ENCODE peak calls at places on chromosomes 16 and 17, in ten cellular contexts. One of them, this sample, is unnamed.

GRCh38 chr17:28657756-28658155 is 4.0 kb downstream of the SDF2 start:
- DNase-seq in thoracic aorta: no peak
- DNase-seq in right lobe of liver: no peak
- DNase-seq in stimulated activated naive CD4-positive, alpha-beta T cell: no peak
- DNase-seq in left kidney: no peak
- DNase-seq in activated naive CD4-positive, alpha-beta T cell: no peak
- DNase-seq in stimulated activated naive CD8-positive, alpha-beta T cell treated with anti-CD3 and anti-CD28 coated beads, Interleukin-15, Interleukin-2, amounts not matched to agents 100 U/mL and 50 U/mL, for 24 hours: no peak
- DNase-seq in T-helper 2 cell: no peak
- DNase-seq in nephron progenitor cell: no peak
- DNase-seq in ureter: no peak
- DNase-seq in this sample: no peak

GRCh38 chr17:49508061-49508865 is 13.2 kb downstream of the NGFR start:
- DNase-seq in stimulated activated naive CD4-positive, alpha-beta T cell: no peak
- DNase-seq in left kidney: peak; percentile 62
- DNase-seq in activated naive CD4-positive, alpha-beta T cell: no peak
- DNase-seq in stimulated activated naive CD8-positive, alpha-beta T cell treated with anti-CD3 and anti-CD28 coated beads, Interleukin-15, Interleukin-2, amounts not matched to agents 100 U/mL and 50 U/mL, for 24 hours: no peak
- DNase-seq in nephron progenitor cell: no peak
- DNase-seq in T-helper 2 cell: no peak
- DNase-seq in right lobe of liver: no peak
- DNase-seq in thoracic aorta: no peak
- DNase-seq in ureter: peak; percentile 85
- DNase-seq in this sample: no peak

GRCh38 chr16:2296662-2297505 is 29.0 kb upstream of the RNPS1 start:
- DNase-seq in right lobe of liver: no peak
- DNase-seq in ureter: no peak
- DNase-seq in stimulated activated naive CD4-positive, alpha-beta T cell: no peak
- DNase-seq in activated naive CD4-positive, alpha-beta T cell: no peak
- DNase-seq in nephron progenitor cell: no peak
- DNase-seq in thoracic aorta: no peak
- DNase-seq in stimulated activated naive CD8-positive, alpha-beta T cell treated with anti-CD3 and anti-CD28 coated beads, Interleukin-15, Interleukin-2, amounts not matched to agents 100 U/mL and 50 U/mL, for 24 hours: peak; percentile 46
- DNase-seq in left kidney: peak; percentile 41
- DNase-seq in T-helper 2 cell: no peak
- DNase-seq in this sample: no peak

GRCh38 chr17:6701719-6702118 is 11.4 kb downstream of the SLC13A5 start:
- DNase-seq in left kidney: peak; percentile 68
- DNase-seq in stimulated activated naive CD4-positive, alpha-beta T cell: no peak
- DNase-seq in nephron progenitor cell: peak; percentile 62
- DNase-seq in T-helper 2 cell: no peak
- DNase-seq in thoracic aorta: no peak
- DNase-seq in activated naive CD4-positive, alpha-beta T cell: peak; percentile 10
- DNase-seq in right lobe of liver: no peak
- DNase-seq in stimulated activated naive CD8-positive, alpha-beta T cell treated with anti-CD3 and anti-CD28 coated beads, Interleukin-15, Interleukin-2, amounts not matched to agents 100 U/mL and 50 U/mL, for 24 hours: peak; percentile 70
- DNase-seq in ureter: no peak
- DNase-seq in this sample: no peak

GRCh38 chr16:87955302-87956168 is 4.3 kb downstream of the BANP start:
- DNase-seq in T-helper 2 cell: no peak
- DNase-seq in stimulated activated naive CD4-positive, alpha-beta T cell: no peak
- DNase-seq in right lobe of liver: no peak
- DNase-seq in ureter: no peak
- DNase-seq in left kidney: no peak
- DNase-seq in thoracic aorta: no peak
- DNase-seq in nephron progenitor cell: no peak
- DNase-seq in activated naive CD4-positive, alpha-beta T cell: no peak
- DNase-seq in stimulated activated naive CD8-positive, alpha-beta T cell treated with anti-CD3 and anti-CD28 coated beads, Interleukin-15, Interleukin-2, amounts not matched to agents 100 U/mL and 50 U/mL, for 24 hours: no peak
- DNase-seq in this sample: no peak

GRCh38 chr17:63984651-63985386 is 12.1 kb upstream of the SCN4A start:
- DNase-seq in nephron progenitor cell: no peak
- DNase-seq in activated naive CD4-positive, alpha-beta T cell: no peak
- DNase-seq in stimulated activated naive CD4-positive, alpha-beta T cell: no peak
- DNase-seq in right lobe of liver: no peak
- DNase-seq in ureter: peak; percentile 78
- DNase-seq in left kidney: no peak
- DNase-seq in T-helper 2 cell: peak; percentile 39
- DNase-seq in thoracic aorta: peak; percentile 33
- DNase-seq in stimulated activated naive CD8-positive, alpha-beta T cell treated with anti-CD3 and anti-CD28 coated beads, Interleukin-15, Interleukin-2, amounts not matched to agents 100 U/mL and 50 U/mL, for 24 hours: peak; percentile 41
- DNase-seq in this sample: no peak

GRCh38 chr17:78739331-78739853 is 42.7 kb downstream of the CYTH1 start:
- DNase-seq in T-helper 2 cell: no peak
- DNase-seq in ureter: no peak
- DNase-seq in right lobe of liver: no peak
- DNase-seq in thoracic aorta: no peak
- DNase-seq in stimulated activated naive CD4-positive, alpha-beta T cell: no peak
- DNase-seq in activated naive CD4-positive, alpha-beta T cell: no peak
- DNase-seq in left kidney: no peak
- DNase-seq in nephron progenitor cell: no peak
- DNase-seq in stimulated activated naive CD8-positive, alpha-beta T cell treated with anti-CD3 and anti-CD28 coated beads, Interleukin-15, Interleukin-2, amounts not matched to agents 100 U/mL and 50 U/mL, for 24 hours: no peak
- DNase-seq in this sample: no peak

GRCh38 chr16:81445143-81445922 is 725 bp downstream of the CMIP start:
- DNase-seq in activated naive CD4-positive, alpha-beta T cell: peak; percentile 31
- DNase-seq in left kidney: peak; percentile 82
- DNase-seq in stimulated activated naive CD8-positive, alpha-beta T cell treated with anti-CD3 and anti-CD28 coated beads, Interleukin-15, Interleukin-2, amounts not matched to agents 100 U/mL and 50 U/mL, for 24 hours: peak; percentile 65
- DNase-seq in ureter: no peak
- DNase-seq in stimulated activated naive CD4-positive, alpha-beta T cell: peak; percentile 44
- DNase-seq in thoracic aorta: no peak
- DNase-seq in nephron progenitor cell: peak; percentile 55
- DNase-seq in T-helper 2 cell: peak; percentile 26
- DNase-seq in right lobe of liver: peak; percentile 70
- DNase-seq in this sample: no peak

GRCh38 chr16:50263940-50264929 is 2.1 kb upstream of the ADCY7 start:
- DNase-seq in nephron progenitor cell: no peak
- DNase-seq in left kidney: no peak
- DNase-seq in activated naive CD4-positive, alpha-beta T cell: no peak
- DNase-seq in ureter: no peak
- DNase-seq in stimulated activated naive CD4-positive, alpha-beta T cell: no peak
- DNase-seq in T-helper 2 cell: no peak
- DNase-seq in stimulated activated naive CD8-positive, alpha-beta T cell treated with anti-CD3 and anti-CD28 coated beads, Interleukin-15, Interleukin-2, amounts not matched to agents 100 U/mL and 50 U/mL, for 24 hours: peak; percentile 28
- DNase-seq in right lobe of liver: no peak
- DNase-seq in thoracic aorta: no peak
- DNase-seq in this sample: no peak

GRCh38 chr17:51397361-51398127 is 137.2 kb downstream of the UTP18 start:
- DNase-seq in thoracic aorta: no peak
- DNase-seq in T-helper 2 cell: no peak
- DNase-seq in activated naive CD4-positive, alpha-beta T cell: no peak
- DNase-seq in ureter: no peak
- DNase-seq in left kidney: no peak
- DNase-seq in stimulated activated naive CD8-positive, alpha-beta T cell treated with anti-CD3 and anti-CD28 coated beads, Interleukin-15, Interleukin-2, amounts not matched to agents 100 U/mL and 50 U/mL, for 24 hours: no peak
- DNase-seq in nephron progenitor cell: no peak
- DNase-seq in right lobe of liver: no peak
- DNase-seq in stimulated activated naive CD4-positive, alpha-beta T cell: no peak
- DNase-seq in this sample: no peak

GRCh38 chr17:39485555-39485954 is 24.3 kb downstream of the CDK12 start:
- DNase-seq in thoracic aorta: no peak
- DNase-seq in T-helper 2 cell: no peak
- DNase-seq in left kidney: no peak
- DNase-seq in stimulated activated naive CD8-positive, alpha-beta T cell treated with anti-CD3 and anti-CD28 coated beads, Interleukin-15, Interleukin-2, amounts not matched to agents 100 U/mL and 50 U/mL, for 24 hours: no peak
- DNase-seq in stimulated activated naive CD4-positive, alpha-beta T cell: no peak
- DNase-seq in nephron progenitor cell: no peak
- DNase-seq in right lobe of liver: no peak
- DNase-seq in ureter: no peak
- DNase-seq in activated naive CD4-positive, alpha-beta T cell: no peak
- DNase-seq in this sample: no peak

GRCh38 chr17:29078183-29079045 is 35.5 kb downstream of the PIPOX start:
- DNase-seq in thoracic aorta: no peak
- DNase-seq in stimulated activated naive CD4-positive, alpha-beta T cell: no peak
- DNase-seq in right lobe of liver: no peak
- DNase-seq in T-helper 2 cell: no peak
- DNase-seq in left kidney: no peak
- DNase-seq in stimulated activated naive CD8-positive, alpha-beta T cell treated with anti-CD3 and anti-CD28 coated beads, Interleukin-15, Interleukin-2, amounts not matched to agents 100 U/mL and 50 U/mL, for 24 hours: no peak
- DNase-seq in nephron progenitor cell: no peak
- DNase-seq in activated naive CD4-positive, alpha-beta T cell: no peak
- DNase-seq in ureter: no peak
- DNase-seq in this sample: no peak

GRCh38 chr17:76481091-76481655 is 13.8 kb downstream of the AANAT start:
- DNase-seq in nephron progenitor cell: no peak
- DNase-seq in right lobe of liver: no peak
- DNase-seq in stimulated activated naive CD8-positive, alpha-beta T cell treated with anti-CD3 and anti-CD28 coated beads, Interleukin-15, Interleukin-2, amounts not matched to agents 100 U/mL and 50 U/mL, for 24 hours: no peak
- DNase-seq in left kidney: peak; percentile 43
- DNase-seq in T-helper 2 cell: no peak
- DNase-seq in thoracic aorta: no peak
- DNase-seq in ureter: no peak
- DNase-seq in stimulated activated naive CD4-positive, alpha-beta T cell: no peak
- DNase-seq in activated naive CD4-positive, alpha-beta T cell: no peak
- DNase-seq in this sample: no peak

GRCh38 chr17:5669191-5669590 is 84.9 kb upstream of the NLRP1 start:
- DNase-seq in left kidney: no peak
- DNase-seq in T-helper 2 cell: no peak
- DNase-seq in thoracic aorta: no peak
- DNase-seq in right lobe of liver: no peak
- DNase-seq in nephron progenitor cell: no peak
- DNase-seq in ureter: no peak
- DNase-seq in activated naive CD4-positive, alpha-beta T cell: no peak
- DNase-seq in stimulated activated naive CD8-positive, alpha-beta T cell treated with anti-CD3 and anti-CD28 coated beads, Interleukin-15, Interleukin-2, amounts not matched to agents 100 U/mL and 50 U/mL, for 24 hours: no peak
- DNase-seq in stimulated activated naive CD4-positive, alpha-beta T cell: no peak
- DNase-seq in this sample: no peak

GRCh38 chr16:72291121-72291520 is 119.2 kb upstream of the PMFBP1 start:
- DNase-seq in stimulated activated naive CD8-positive, alpha-beta T cell treated with anti-CD3 and anti-CD28 coated beads, Interleukin-15, Interleukin-2, amounts not matched to agents 100 U/mL and 50 U/mL, for 24 hours: no peak
- DNase-seq in ureter: no peak
- DNase-seq in activated naive CD4-positive, alpha-beta T cell: no peak
- DNase-seq in right lobe of liver: no peak
- DNase-seq in nephron progenitor cell: no peak
- DNase-seq in thoracic aorta: no peak
- DNase-seq in left kidney: no peak
- DNase-seq in T-helper 2 cell: no peak
- DNase-seq in stimulated activated naive CD4-positive, alpha-beta T cell: no peak
- DNase-seq in this sample: no peak

GRCh38 chr17:65324977-65325376 is 187.8 kb downstream of the RGS9 start:
- DNase-seq in right lobe of liver: no peak
- DNase-seq in stimulated activated naive CD8-positive, alpha-beta T cell treated with anti-CD3 and anti-CD28 coated beads, Interleukin-15, Interleukin-2, amounts not matched to agents 100 U/mL and 50 U/mL, for 24 hours: no peak
- DNase-seq in left kidney: no peak
- DNase-seq in T-helper 2 cell: no peak
- DNase-seq in ureter: peak; percentile 60
- DNase-seq in thoracic aorta: no peak
- DNase-seq in nephron progenitor cell: no peak
- DNase-seq in activated naive CD4-positive, alpha-beta T cell: no peak
- DNase-seq in stimulated activated naive CD4-positive, alpha-beta T cell: no peak
- DNase-seq in this sample: no peak

GRCh38 chr17:80124351-80124981 is 22.5 kb downstream of the EIF4A3 start:
- DNase-seq in nephron progenitor cell: no peak
- DNase-seq in stimulated activated naive CD4-positive, alpha-beta T cell: no peak
- DNase-seq in right lobe of liver: no peak
- DNase-seq in T-helper 2 cell: no peak
- DNase-seq in left kidney: peak; percentile 77
- DNase-seq in activated naive CD4-positive, alpha-beta T cell: no peak
- DNase-seq in stimulated activated naive CD8-positive, alpha-beta T cell treated with anti-CD3 and anti-CD28 coated beads, Interleukin-15, Interleukin-2, amounts not matched to agents 100 U/mL and 50 U/mL, for 24 hours: no peak
- DNase-seq in ureter: peak; percentile 46
- DNase-seq in thoracic aorta: no peak
- DNase-seq in this sample: no peak